ENCODE peak calls at places on chromosomes 7 and 10, in nine cellular contexts. Q, U, C, D, H, Z, L, R and I are unnamed samples.

GRCh38 chr7:34902181-34902580 is 135.1 kb downstream of the DPY19L1 start:
- DNase-seq in R (no peak), C (no peak), Q (peak; percentile 7), L (no peak), D (no peak), U (no peak), Z (no peak), H (no peak), I (no peak)

GRCh38 chr7:20466425-20467125 is 135.9 kb downstream of the ITGB8 start:
- DNase-seq in Z (no peak), L (no peak), U (no peak), Q (no peak), D (no peak), R (no peak), H (no peak), C (no peak), I (no peak)

GRCh38 chr10:119625570-119626280 is 25.5 kb upstream of the BAG3 start:
- DNase-seq in D (no peak), Q (no peak), H (no peak), Z (no peak), U (no peak), L (no peak), R (peak; percentile 24), C (no peak), I (no peak)

GRCh38 chr7:28708033-28708451 is 250.1 kb downstream of the TRIL start:
- DNase-seq in H (peak; percentile 38), D (no peak), L (peak; percentile 53), Q (no peak), C (no peak), R (no peak), U (no peak), Z (no peak), I (no peak)

GRCh38 chr7:37901236-37901827 is 15.3 kb downstream of the SFRP4 start:
- DNase-seq in H (peak; percentile 15), L (peak; percentile 74), U (no peak), Z (no peak), R (no peak), D (peak; percentile 55), C (no peak), Q (peak; percentile 55), I (no peak)

GRCh38 chr10:62666264-62666663 is 138.3 kb upstream of the ADO start:
- DNase-seq in C (no peak), Z (no peak), L (no peak), Q (no peak), H (no peak), D (no peak), U (no peak), R (no peak), I (no peak)

GRCh38 chr10:110059965-110060364 is 52.2 kb downstream of the ADD3 start:
- DNase-seq in R (no peak), D (no peak), C (no peak), Q (no peak), H (peak; percentile 36), Z (no peak), L (peak; percentile 68), U (no peak), I (no peak)

GRCh38 chr10:5413012-5413938 is 918 bp downstream of the NET1 start:
- DNase-seq in Q (peak; percentile 77), L (peak; percentile 74), H (peak; percentile 30), C (no peak), Z (peak; percentile 18), U (peak; percentile 30), D (no peak), R (no peak), I (no peak)

GRCh38 chr7:147852833-147853232 is 737.7 kb upstream of the C7orf33 start:
- DNase-seq in C (no peak), R (no peak), Q (no peak), D (no peak), Z (no peak), H (no peak), U (no peak), L (no peak), I (no peak)

GRCh38 chr7:17206354-17206905 is 92.0 kb upstream of the AHR start:
- DNase-seq in U (no peak), C (no peak), D (no peak), L (no peak), H (no peak), R (no peak), Q (no peak), Z (no peak), I (no peak)

GRCh38 chr10:113305871-113306270 is 247.0 kb upstream of the HABP2 start:
- DNase-seq in D (no peak), Z (no peak), Q (no peak), C (no peak), R (no peak), H (peak; percentile 58), U (no peak), L (peak; percentile 79), I (no peak)

GRCh38 chr7:13792208-13792607 is 197.3 kb downstream of the ETV1 start:
- DNase-seq in L (no peak), C (no peak), Z (no peak), H (no peak), U (no peak), Q (no peak), R (no peak), D (no peak), I (no peak)

GRCh38 chr7:1512781-1513656 is 8.8 kb upstream of the INTS1 start:
- DNase-seq in H (peak; percentile 41), D (no peak), Z (no peak), Q (no peak), L (peak; percentile 41), C (peak; percentile 55), R (peak; percentile 91), U (peak; percentile 22), I (peak; percentile 53)

GRCh38 chr7:67311901-67312300 is 315.3 kb downstream of the TYW1 start:
- DNase-seq in C (no peak), L (peak; percentile 74), U (no peak), R (no peak), H (peak; percentile 90), Q (no peak), Z (no peak), D (no peak), I (no peak)

GRCh38 chr10:62454696-62455451 is 80.7 kb downstream of the ZNF365 start:
- DNase-seq in C (no peak), L (peak; percentile 77), H (peak; percentile 56), R (no peak), U (no peak), Z (no peak), D (no peak), Q (no peak), I (no peak)

GRCh38 chr7:2116086-2116810 is 116.5 kb downstream of the MAD1L1 start:
- DNase-seq in H (peak; percentile 74), U (no peak), Q (no peak), D (no peak), R (no peak), C (no peak), Z (no peak), L (peak; percentile 46), I (no peak)

GRCh38 chr7:4809691-4810090 is 34.3 kb downstream of the AP5Z1 start:
- DNase-seq in U (no peak), Z (no peak), H (no peak), Q (no peak), L (no peak), C (no peak), D (no peak), R (no peak), I (no peak)

GRCh38 chr10:80739963-80740715 is 202.4 kb downstream of the SH2D4B start:
- DNase-seq in C (no peak), U (no peak), H (no peak), L (no peak), Z (no peak), R (no peak), Q (no peak), D (no peak), I (no peak)

DNA sequence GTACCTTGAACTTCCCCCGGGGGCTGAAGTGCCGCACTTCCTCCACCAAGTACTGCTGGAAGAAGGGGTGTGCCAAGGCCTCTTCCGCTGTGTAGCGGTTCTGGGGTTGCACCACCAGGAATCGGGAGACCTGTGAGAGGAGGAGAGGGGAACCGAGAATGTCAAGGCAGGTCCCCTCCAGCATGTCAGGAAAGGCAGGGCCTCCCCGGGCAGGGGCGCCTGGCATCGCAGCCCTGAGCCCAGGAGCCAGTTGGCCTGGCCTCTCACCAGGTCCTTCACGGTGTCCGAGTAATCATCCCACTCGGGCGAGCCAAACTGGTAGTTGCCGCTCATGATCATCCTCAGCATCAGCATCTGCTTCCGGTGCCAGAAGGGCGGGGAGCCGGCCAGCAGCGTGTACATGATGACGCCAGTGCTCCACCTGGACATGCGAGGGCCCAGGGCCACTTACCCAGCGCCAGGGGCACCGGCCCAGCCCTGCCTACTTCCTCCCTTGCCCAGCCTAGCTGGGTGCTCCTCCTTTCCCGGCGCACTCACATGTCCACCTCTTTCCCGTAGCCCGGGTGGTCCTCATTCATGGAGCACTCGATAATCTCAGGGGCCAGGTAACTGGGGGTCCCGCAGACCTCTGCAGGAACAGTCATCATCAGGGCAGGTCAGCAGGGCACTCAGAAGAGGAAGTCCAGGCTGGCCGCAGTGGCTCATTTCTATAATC is 11.0 kb downstream of the PHKG1 start:
- DNase-seq in D (no peak), L (no peak), Z (no peak), R (peak; percentile 68), C (no peak), Q (no peak), U (no peak), H (no peak), I (no peak)
- H3K27me3 ChIP-seq in D (no peaks in the 10 kb centered on the region), L (no peaks in the 10 kb centered on the region), Z (no peaks in the 10 kb centered on the region), R (no peaks in the 10 kb centered on the region), C (no peaks in the 10 kb centered on the region), Q (no peaks in the 10 kb centered on the region), U (no peaks in the 10 kb centered on the region), H (no peaks in the 10 kb centered on the region), I (no peaks in the 10 kb centered on the region)

GRCh38 chr7:76326646-76327233 is 24.3 kb downstream of the HSPB1 start:
- DNase-seq in Q (no peak), D (no peak), Z (no peak), U (no peak), R (no peak), C (no peak), H (peak; percentile 91), L (peak; percentile 83), I (no peak)
- H3K36me3 ChIP-seq in Q (no peaks in the 10 kb centered on the region), D (peaks cover 67% of the 10 kb centered on the region), Z (peaks cover 13% of the 10 kb centered on the region), U (peaks cover 12% of the 10 kb centered on the region), R (peaks cover 20% of the 10 kb centered on the region), C (peaks cover 28% of the 10 kb centered on the region), H (peaks cover 43% of the 10 kb centered on the region), L (peaks cover 13% of the 10 kb centered on the region), I (peaks cover 8% of the 10 kb centered on the region)

DNA sequence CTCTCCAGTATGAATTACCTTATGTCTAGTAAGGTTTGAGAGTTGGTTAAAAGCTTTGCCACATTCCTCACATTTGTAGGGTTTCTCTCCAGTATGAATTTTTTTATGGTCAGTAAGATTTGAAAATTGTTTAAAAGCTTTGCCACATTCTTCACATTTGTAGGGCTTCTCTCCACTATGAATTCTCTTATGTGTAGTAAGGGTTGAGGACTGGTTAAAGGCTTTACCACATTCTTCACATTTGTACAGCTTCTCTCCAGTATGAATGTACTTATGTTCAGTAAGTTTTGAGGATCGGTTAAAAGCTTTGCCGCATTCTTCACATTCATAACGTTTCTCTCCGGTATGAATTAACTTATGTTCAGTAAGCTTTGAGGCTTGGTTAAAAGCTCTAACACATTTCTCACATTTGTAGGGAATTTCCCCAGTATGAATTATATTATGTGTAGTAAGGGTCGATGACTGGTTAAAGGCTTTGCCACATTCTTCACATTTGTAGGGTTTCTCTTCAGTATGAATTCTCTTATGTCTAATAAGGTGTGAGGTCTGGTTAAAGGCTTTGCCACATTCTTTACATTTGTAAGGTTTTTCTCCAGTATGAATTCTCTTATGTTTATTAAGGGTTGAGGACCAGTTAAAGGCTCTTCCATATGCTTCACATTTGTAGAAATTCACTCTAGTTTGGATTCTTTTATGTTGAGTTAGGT is 12.2 kb downstream of the ZNF117 start:
- DNase-seq in R (no peak), L (no peak), C (no peak), U (no peak), Q (no peak), H (no peak), Z (no peak), D (no peak), I (no peak)
- H3K9me3 ChIP-seq in R (peaks cover 100% of the 10 kb centered on the region), L (peaks cover 4% of the 10 kb centered on the region), C (peaks cover 3% of the 10 kb centered on the region), U (no peaks in the 10 kb centered on the region), Q (peaks cover 66% of the 10 kb centered on the region), H (peaks cover 40% of the 10 kb centered on the region), Z (peaks cover 4% of the 10 kb centered on the region), D (peaks cover 100% of the 10 kb centered on the region), I (peaks cover 60% of the 10 kb centered on the region)

GRCh38 chr10:8044908-8045727 is 9.4 kb upstream of the GATA3 start:
- DNase-seq in L (no peak), Z (no peak), D (no peak), U (no peak), C (no peak), R (no peak), H (no peak), Q (peak; percentile 72), I (no peak)
- H3K27me3 ChIP-seq in L (peaks cover 100% of the 10 kb centered on the region), Z (peaks cover 74% of the 10 kb centered on the region), D (peaks cover 96% of the 10 kb centered on the region), U (peaks cover 79% of the 10 kb centered on the region), C (peaks cover 94% of the 10 kb centered on the region), R (peaks cover 100% of the 10 kb centered on the region), H (peaks cover 98% of the 10 kb centered on the region), Q (peaks cover 100% of the 10 kb centered on the region), I (peaks cover 54% of the 10 kb centered on the region)